ENCODE peak calls at places on chromosomes 7 and 10, in eight cellular contexts. L, P, X, I, R, C, D and M are unnamed samples.

GRCh38 chr10:80502621-80503583 is 34.8 kb upstream of the SH2D4B start:
- DNase-seq in L (no peak), P (no peak), X (no peak), I (no peak), R (no peak), C (no peak), D (no peak), M (peak; percentile 62)

GRCh38 chr10:113600569-113600968 is 47.7 kb downstream of the HABP2 start:
- DNase-seq in L (no peak), P (no peak), X (no peak), I (no peak), R (no peak), C (no peak), D (no peak), M (no peak)

GRCh38 chr10:3741688-3742461 is 43.1 kb downstream of the KLF6 start:
- DNase-seq in L (no peak), P (no peak), X (no peak), I (no peak), R (no peak), C (no peak), D (peak; percentile 48), M (no peak)

GRCh38 chr7:78164459-78164858 is 365.9 kb downstream of the PHTF2 start:
- DNase-seq in L (no peak), P (no peak), X (no peak), I (no peak), R (no peak), C (no peak), D (no peak), M (no peak)

GRCh38 chr10:110429301-110429700 is 68.4 kb upstream of the DUSP5 start:
- DNase-seq in L (no peak), P (no peak), X (no peak), I (no peak), R (no peak), C (no peak), D (no peak), M (peak; percentile 52)

GRCh38 chr7:74029991-74030415 is 2.0 kb downstream of the ELN start:
- DNase-seq in L (no peak), P (no peak), X (no peak), I (no peak), R (no peak), C (no peak), D (no peak), M (no peak)

GRCh38 chr10:125057158-125058001 is 103.0 kb downstream of the CTBP2 start:
- DNase-seq in L (no peak), P (peak; percentile 87), X (no peak), I (no peak), R (no peak), C (peak; percentile 80), D (peak; percentile 86), M (no peak)

GRCh38 chr10:11017575-11018425 is at the start of gene CELF2:
- DNase-seq in L (no peak), P (peak; percentile 74), X (peak; percentile 80), I (peak; percentile 32), R (peak; percentile 64), C (peak; percentile 24), D (peak; percentile 56), M (no peak)

GRCh38 chr10:117499248-117500105 is 43.1 kb upstream of the EMX2 start:
- DNase-seq in L (no peak), P (no peak), X (no peak), I (no peak), R (no peak), C (no peak), D (peak; percentile 64), M (no peak)

GRCh38 chr7:38600746-38601145 is 30.4 kb downstream of the AMPH start:
- DNase-seq in L (no peak), P (no peak), X (peak; percentile 34), I (no peak), R (no peak), C (no peak), D (no peak), M (peak; percentile 21)

GRCh38 chr10:3828404-3829192 is 43.6 kb upstream of the KLF6 start:
- DNase-seq in L (no peak), P (no peak), X (no peak), I (no peak), R (peak; percentile 42), C (peak; percentile 44), D (peak; percentile 47), M (no peak)

GRCh38 chr10:103069453-103070331 is 123.4 kb downstream of the NT5C2 start:
- DNase-seq in L (peak; percentile 59), P (no peak), X (peak; percentile 52), I (peak; percentile 65), R (peak; percentile 82), C (no peak), D (peak; percentile 68), M (peak; percentile 40)

GRCh38 chr7:143229054-143229790 is 7.4 kb downstream of the TAS2R40 start:
- DNase-seq in L (no peak), P (no peak), X (peak; percentile 56), I (no peak), R (no peak), C (no peak), D (no peak), M (no peak)

GRCh38 chr7:51802698-51803097 is 486.1 kb upstream of the COBL start:
- DNase-seq in L (no peak), P (no peak), X (no peak), I (no peak), R (no peak), C (no peak), D (no peak), M (no peak)

GRCh38 chr7:50147952-50148351 is 54.9 kb upstream of the ZPBP start:
- DNase-seq in L (no peak), P (no peak), X (no peak), I (no peak), R (no peak), C (no peak), D (no peak), M (no peak)

GRCh38 chr7:2003931-2004812 is 228.6 kb downstream of the MAD1L1 start:
- DNase-seq in L (no peak), P (peak; percentile 39), X (no peak), I (peak; percentile 3), R (no peak), C (no peak), D (no peak), M (no peak)

GRCh38 chr10:89207801-89208551 is 859 bp upstream of the CH25H start:
- DNase-seq in L (no peak), P (peak; percentile 66), X (peak; percentile 36), I (no peak), R (peak; percentile 21), C (peak; percentile 49), D (peak; percentile 58), M (peak; percentile 17)

GRCh38 chr10:11424456-11425287 is 186.8 kb downstream of the USP6NL start:
- DNase-seq in L (peak; percentile 41), P (peak; percentile 71), X (peak; percentile 46), I (no peak), R (no peak), C (peak; percentile 75), D (peak; percentile 84), M (no peak)

GRCh38 chr10:79244841-79245504 is 102.3 kb upstream of the PPIF start:
- DNase-seq in L (no peak), P (no peak), X (no peak), I (no peak), R (peak; percentile 39), C (peak; percentile 78), D (no peak), M (no peak)

GRCh38 chr7:51043461-51043860 is 260.8 kb upstream of the GRB10 start:
- DNase-seq in L (no peak), P (no peak), X (no peak), I (no peak), R (no peak), C (no peak), D (no peak), M (no peak)

GRCh38 chr10:33749809-33750208 is 415.3 kb upstream of the NRP1 start:
- DNase-seq in L (no peak), P (no peak), X (no peak), I (no peak), R (no peak), C (no peak), D (no peak), M (no peak)

GRCh38 chr7:11758627-11759111 is 73.3 kb downstream of the THSD7A start:
- DNase-seq in L (no peak), P (no peak), X (no peak), I (no peak), R (no peak), C (no peak), D (no peak), M (no peak)

GRCh38 chr10:42952358-42952757 is 124.5 kb upstream of the RET start:
- DNase-seq in L (peak; percentile 40), P (peak; percentile 46), X (no peak), I (no peak), R (no peak), C (no peak), D (peak; percentile 63), M (peak; percentile 51)

GRCh38 chr7:84705701-84706100 is 481.2 kb downstream of the SEMA3D start:
- DNase-seq in L (no peak), P (no peak), X (no peak), I (no peak), R (no peak), C (no peak), D (no peak), M (no peak)

GRCh38 chr7:139808401-139808800 is 20.7 kb upstream of the TBXAS1 start:
- DNase-seq in L (no peak), P (no peak), X (no peak), I (no peak), R (no peak), C (no peak), D (no peak), M (no peak)

GRCh38 chr10:50421026-50421719 is 169.9 kb upstream of the ASAH2 start:
- DNase-seq in L (no peak), P (no peak), X (peak; percentile 16), I (no peak), R (peak; percentile 43), C (no peak), D (peak; percentile 51), M (peak; percentile 51)

GRCh38 chr7:149736478-149737360 is 36.7 kb downstream of the ZNF467 start:
- DNase-seq in L (no peak), P (no peak), X (no peak), I (no peak), R (no peak), C (no peak), D (no peak), M (no peak)

GRCh38 chr10:93149761-93150160 is 76.1 kb downstream of the CYP26A1 start:
- DNase-seq in L (no peak), P (no peak), X (no peak), I (no peak), R (no peak), C (no peak), D (no peak), M (no peak)